ENCODE peak calls at places on chromosomes 16 and 17, in six cellular contexts. Z is small intestine; I is left cardiac atrium; S is activated T-cell treated with anti-CD3 and anti-CD28 coated beads, Interleukin-2, amount 50 U/mL, for 4 hours; D is stimulated activated naive B cell treated with anti-CD40 and anti-IgM and Interleukin-4, amounts not matched to agents 10 μg/mL and 1 μg/mL and 100 μg/mL, for 72 hours; V is activated naive CD4-positive, alpha-beta T cell. F is an unnamed sample.

GRCh38 chr16:11057696-11058345 is 113.5 kb downstream of the CLEC16A start:
- DNase-seq in Z (no peak), D (no peak), I (no peak), S (no peak), V (no peak), F (no peak)

GRCh38 chr17:19781488-19782458 is 33.7 kb upstream of the ALDH3A1 start:
- DNase-seq in D (no peak), S (no peak), V (no peak), I (no peak), Z (no peak), F (no peak)

GRCh38 chr17:57551321-57552079 is 193.6 kb downstream of the CCDC182 start:
- DNase-seq in S (no peak), I (no peak), D (peak), Z (no peak), V (peak), F (no peak)

GRCh38 chr17:43360739-43361498 is 37.9 kb upstream of the ARL4D start:
- DNase-seq in Z (peak), S (peak), I (peak), D (peak), V (peak), F (peak)

GRCh38 chr17:46097497-46097896 is 95.7 kb downstream of the KANSL1 start:
- DNase-seq in I (no peak), V (no peak), S (no peak), Z (no peak), D (no peak), F (no peak)

GRCh38 chr17:54977744-54978143 is 9.2 kb downstream of the STXBP4 start:
- DNase-seq in Z (no peak), S (no peak), I (no peak), V (no peak), D (no peak), F (no peak)

GRCh38 chr16:80619824-80620223 is 79.0 kb downstream of the DYNLRB2 start:
- DNase-seq in I (no peak), V (no peak), S (no peak), Z (no peak), D (no peak), F (no peak)

GRCh38 chr17:35716897-35717839 is 14.3 kb upstream of the RASL10B start:
- DNase-seq in I (no peak), D (no peak), V (no peak), Z (no peak), S (no peak), F (no peak)

GRCh38 chr17:76276461-76277299 is 11.5 kb downstream of the UBALD2 start:
- DNase-seq in V (no peak), I (no peak), S (no peak), D (no peak), Z (no peak), F (no peak)

GRCh38 chr17:42422412-42422957 is 571 bp downstream of the CAVIN1 start:
- DNase-seq in I (peak), S (no peak), Z (peak), V (peak), D (no peak), F (peak)

GRCh38 chr17:14940112-14940945 is 324.8 kb downstream of the PMP22 start:
- DNase-seq in I (no peak), V (no peak), Z (no peak), S (no peak), D (no peak), F (no peak)

GRCh38 chr16:66256919-66257318 is 109.6 kb upstream of the CDH5 start:
- DNase-seq in S (no peak), D (no peak), I (no peak), V (no peak), Z (no peak), F (no peak)

F was measured in iPS-NIHi11.